ENCODE peak calls at places on chromosomes 11 and 22, in ten cellular contexts. K is ovary, B is tibial nerve, D is GM12878, H is neural progenitor cell, L is body of pancreas, R is endothelial cell of umbilical vein, T is A549, J is PC-3, W is psoas muscle. P is an unnamed sample. For H3K4me1, the result is how much of the 10 kb centered on the place peaks cover.

GRCh38 chr11:116563028-116563712 is 209.6 kb downstream of the BUD13 start:
- DNase-seq in T (peak), D (no peak), L (peak), B (no peak), R (peak), H (no peak), W (no peak), J (peak), K (no peak), P (no peak)

GRCh38 chr22:25930710-25931353 is 188.8 kb downstream of the MYO18B start:
- DNase-seq in D (no peak), W (no peak), J (no peak), K (no peak), L (peak), T (no peak), H (no peak), B (no peak), R (no peak), P (peak)

GRCh38 chr11:116871248-116871647 is 33.8 kb upstream of the APOA1 start:
- DNase-seq in J (peak), W (no peak), D (no peak), L (no peak), R (no peak), B (no peak), T (no peak), K (no peak), H (no peak), P (no peak)

GRCh38 chr22:24526191-24526590 is 28.7 kb downstream of the GUCD1 start:
- DNase-seq in K (no peak), J (no peak), B (no peak), H (no peak), D (no peak), L (no peak), W (no peak), T (no peak), R (no peak), P (no peak)

GRCh38 chr11:134261626-134262488 is 8.5 kb downstream of the ACAD8 start:
- DNase-seq in B (no peak), J (peak), H (peak), D (no peak), T (peak), K (no peak), R (peak), L (no peak), W (no peak), P (peak)

GRCh38 chr11:64924910-64925284 is 408 bp downstream of the PPP2R5B start:
- DNase-seq in J (no peak), L (no peak), B (no peak), T (no peak), W (peak), R (no peak), D (no peak), H (peak), K (no peak), P (peak)

GRCh38 chr11:46628961-46629360 is 11.6 kb downstream of the ATG13 start:
- DNase-seq in J (no peak), K (no peak), R (no peak), B (no peak), L (no peak), T (no peak), W (no peak), D (no peak), H (no peak), P (peak)

GRCh38 chr11:71474141-71474770 is 21.3 kb downstream of the NADSYN1 start:
- DNase-seq in W (no peak), H (no peak), T (no peak), K (no peak), B (no peak), R (no peak), D (no peak), L (no peak), J (no peak), P (no peak)

GRCh38 chr22:30695351-30695762 is 683 bp downstream of the OSBP2 start:
- DNase-seq in R (no peak), K (peak), J (no peak), W (no peak), B (no peak), L (peak), T (no peak), D (no peak), H (no peak), P (no peak)

GRCh38 chr22:42805016-42805997 is 51.8 kb downstream of the ARFGAP3 start:
- DNase-seq in J (no peak), W (peak), T (peak), D (no peak), R (peak), H (peak), B (no peak), K (peak), L (peak), P (no peak)

GRCh38 chr22:45777046-45777851 is 105.6 kb downstream of the ATXN10 start:
- DNase-seq in K (no peak), J (peak), T (peak), B (no peak), R (peak), D (no peak), W (no peak), L (no peak), H (no peak), P (no peak)

GRCh38 chr22:35124674-35125219 is 58.8 kb downstream of the ISX start:
- DNase-seq in D (no peak), H (no peak), J (no peak), W (no peak), B (no peak), T (no peak), R (no peak), K (no peak), L (no peak), P (no peak)

GRCh38 chr11:130383363-130384168 is 44.8 kb downstream of the ADAMTS8 start:
- DNase-seq in B (no peak), D (no peak), K (no peak), T (no peak), H (no peak), W (peak), L (no peak), J (peak), R (no peak), P (peak)

GRCh38 chr11:110297726-110298297 is 1.4 kb upstream of the RDX start:
- DNase-seq in H (no peak), R (no peak), K (no peak), D (no peak), W (no peak), J (peak), L (no peak), B (no peak), T (peak), P (no peak)

GRCh38 chr22:17381237-17381913 is 12.1 kb downstream of the CECR2 start:
- DNase-seq in W (no peak), H (peak), L (no peak), T (no peak), J (peak), K (no peak), D (no peak), R (no peak), B (no peak), P (no peak)

GRCh38 chr11:30729187-30729713 is 143.1 kb upstream of the MPPED2 start:
- DNase-seq in W (no peak), K (no peak), D (no peak), J (no peak), T (no peak), H (no peak), B (no peak), R (peak), L (no peak), P (no peak)

GRCh38 chr11:34685864-34686263 is 65.0 kb downstream of the EHF start:
- DNase-seq in H (no peak), D (no peak), R (no peak), B (no peak), W (no peak), K (no peak), L (no peak), T (no peak), J (no peak), P (no peak)

GRCh38 chr11:131773626-131774025 is 403.2 kb downstream of the NTM start:
- DNase-seq in B (no peak), T (no peak), W (no peak), R (no peak), K (no peak), H (no peak), L (no peak), D (no peak), J (peak), P (no peak)

GRCh38 chr11:13134886-13135285 is 125.8 kb downstream of the RASSF10 start:
- DNase-seq in B (no peak), D (no peak), W (no peak), R (no peak), T (no peak), K (no peak), J (no peak), L (no peak), H (no peak), P (no peak)

GRCh38 chr11:13140028-13140870 is 131.1 kb downstream of the RASSF10 start:
- DNase-seq in J (peak), L (peak), D (peak), B (no peak), K (no peak), W (no peak), T (peak), R (no peak), H (no peak), P (no peak)

GRCh38 chr11:13137778-13138400 is 128.8 kb downstream of the RASSF10 start:
- DNase-seq in H (no peak), K (no peak), D (no peak), W (no peak), T (peak), B (no peak), L (no peak), R (no peak), J (peak), P (no peak)

GRCh38 chr11:13135385-13136271 is 126.5 kb downstream of the RASSF10 start:
- DNase-seq in D (no peak), B (no peak), H (peak), J (no peak), L (no peak), T (peak), R (peak), K (no peak), W (no peak), P (no peak)

GRCh38 chr11:13136272-13136596 is 127.1 kb downstream of the RASSF10 start:
- DNase-seq in T (no peak), K (no peak), D (no peak), R (no peak), L (no peak), J (no peak), B (no peak), H (no peak), W (no peak), P (no peak)
- H3K4me1 ChIP-seq in T (under half), K (under half), D (under half), R (under half), L (under half), J (under half), B (under half), H (under half), W (under half), P (under half)

GRCh38 chr11:118524757-118525465 is 2.4 kb upstream of the TTC36 start:
- DNase-seq in D (no peak), W (no peak), K (no peak), J (no peak), T (no peak), R (no peak), L (no peak), B (no peak), H (no peak), P (no peak)
- H3K4me3 ChIP-seq in D (no peak), W (no peak), K (no peak), J (no peak), T (no peak), R (no peak), L (no peak), B (no peak), H (no peak), P (no peak)

GRCh38 chr22:37492428-37493344 is 6.5 kb upstream of the MFNG start:
- DNase-seq in J (peak), B (no peak), K (no peak), L (no peak), W (no peak), T (peak), R (peak), D (no peak), H (peak), P (peak)
- TF ChIP-seq CTCF in J (peak), B (no peak), K (no peak), L (no peak), W (peak), T (peak), R (peak), D (peak), H (peak), P (peak)

DNA sequence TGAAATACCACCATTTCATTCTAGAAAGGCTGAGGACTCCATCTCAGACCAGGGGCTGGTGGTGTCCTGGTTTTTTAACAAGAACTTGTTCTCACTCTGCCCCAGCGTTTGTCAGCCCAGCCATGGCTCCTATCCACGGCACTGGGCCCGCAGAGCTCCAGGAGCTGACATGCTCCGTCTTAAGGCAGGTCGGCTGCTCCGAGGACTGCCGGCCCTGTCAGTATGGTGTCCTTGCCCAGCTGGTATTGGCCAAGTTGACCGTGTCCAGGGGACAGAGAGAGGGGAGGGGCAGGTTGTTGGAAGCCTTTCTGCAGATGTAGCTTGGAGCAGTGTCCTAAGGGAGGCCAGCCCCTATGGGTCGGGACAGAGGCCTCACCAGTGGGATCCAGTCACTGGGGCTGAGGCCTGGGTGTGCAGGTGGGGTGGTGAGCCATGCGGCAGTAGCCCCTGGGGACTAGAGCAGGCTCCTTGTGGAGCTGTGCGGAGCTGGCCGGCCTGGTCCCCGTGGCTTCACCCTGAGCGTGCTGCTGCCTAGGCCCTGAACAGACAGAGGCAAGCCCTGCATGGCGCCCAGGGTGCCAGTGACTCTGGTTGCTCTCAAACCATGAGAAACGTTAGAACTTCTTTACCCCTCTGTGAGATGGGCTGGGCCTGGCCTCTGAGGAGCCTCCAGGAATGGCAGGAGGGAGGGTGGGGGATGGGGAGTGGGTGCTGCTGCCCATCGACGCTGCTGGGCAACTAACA is 39.9 kb upstream of the KCNQ1OT1 start:
- DNase-seq in D (no peak), J (no peak), R (no peak), B (no peak), T (no peak), L (no peak), K (no peak), W (peak), H (no peak), P (no peak)
- H3K4me1 ChIP-seq in D (under half), J (under half), R (under half), B (under half), T (under half), L (under half), K (under half), W (under half), H (under half), P (under half)

DNA sequence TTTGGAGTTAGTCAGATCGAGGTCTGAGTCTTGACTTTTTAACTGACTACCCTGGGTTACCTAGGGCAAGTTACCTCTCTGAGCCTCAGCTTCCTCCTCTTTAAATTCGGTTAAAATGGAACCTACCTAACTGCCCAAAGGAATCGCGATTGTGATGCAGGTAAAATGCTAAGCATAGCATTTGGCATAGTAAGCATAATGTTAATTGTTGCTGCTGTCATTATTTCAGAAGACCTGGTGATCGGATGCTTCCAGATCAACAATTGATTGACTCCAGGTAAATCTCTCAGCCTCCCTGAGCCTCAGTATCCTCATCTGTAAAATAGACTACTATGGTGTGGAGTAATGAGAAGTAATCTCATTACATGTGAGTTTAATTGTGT is 550 bp upstream of the SLC43A1 start:
- DNase-seq in K (no peak), W (no peak), L (no peak), B (no peak), J (no peak), T (no peak), H (no peak), R (no peak), D (no peak), P (no peak)
- H3K4me3 ChIP-seq in K (peak), W (peak), L (peak), B (peak), J (peak), T (peak), H (peak), R (peak), D (peak), P (peak)

GRCh38 chr22:22692707-22693530 is 48.5 kb downstream of the GGTLC2 start:
- DNase-seq in J (peak), T (peak), W (no peak), R (peak), K (peak), L (peak), H (peak), D (no peak), B (no peak), P (peak)
- TF ChIP-seq CTCF in J (no peak), T (peak), W (no peak), R (peak), K (no peak), L (peak), H (peak), D (peak), B (peak), P (peak)

GRCh38 chr11:119092880-119093665 is 8.4 kb downstream of the HMBS start:
- DNase-seq in B (no peak), J (peak), R (peak), D (no peak), H (no peak), T (no peak), L (peak), K (no peak), W (no peak), P (no peak)
- H3K4me1 ChIP-seq in B (under half), J (under half), R (under half), D (under half), H (under half), T (under half), L (under half), K (under half), W (under half), P (under half)

GRCh38 chr11:119381186-119381988 is at the start of gene USP2:
- DNase-seq in W (peak), D (peak), R (peak), J (peak), B (peak), L (peak), H (peak), T (peak), K (peak), P (peak)
- H3K4me3 ChIP-seq in W (peak), D (peak), R (peak), J (peak), B (peak), L (peak), H (peak), T (peak), K (peak), P (peak)

DNA sequence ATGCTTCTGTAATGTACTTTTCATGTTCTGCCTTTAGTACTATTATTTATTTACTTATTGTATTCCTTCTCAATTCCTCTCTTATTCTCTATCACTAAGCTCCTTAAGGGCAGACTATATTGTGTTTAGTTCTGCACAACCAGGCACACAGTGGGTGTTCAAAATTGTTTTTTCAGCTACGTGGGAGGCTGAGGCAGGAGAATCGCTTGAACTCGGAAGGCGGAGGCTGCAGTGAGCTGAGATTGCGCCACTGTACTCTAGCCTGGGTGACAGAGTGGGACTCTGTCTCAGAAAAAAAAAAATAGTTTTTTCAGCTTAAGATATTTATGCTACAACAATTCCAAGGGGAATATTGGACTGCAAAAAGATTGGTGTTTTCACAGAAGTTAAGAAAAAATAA is 17.4 kb upstream of the DDX17 start:
- DNase-seq in K (no peak), T (no peak), B (no peak), D (no peak), J (no peak), L (no peak), W (no peak), H (no peak), R (no peak), P (no peak)
- TF ChIP-seq CTCF in K (no peak), T (no peak), B (no peak), D (no peak), J (no peak), L (no peak), W (no peak), H (no peak), R (no peak), P (no peak)

P was measured in endodermal cell.